ENCODE peak calls at places on chromosomes 3 and 15, in six cellular contexts. One of them, this sample, is unnamed.

GRCh38 chr15:48556159-48556897 is 89.2 kb downstream of the FBN1 start:
- DNase-seq in tibial artery: no peak
- DNase-seq in posterior cingulate gyrus: no peak
- DNase-seq in effector memory CD8-positive, alpha-beta T cell: no peak
- DNase-seq in occipital lobe: no peak
- DNase-seq in midbrain: no peak
- DNase-seq in this sample: no peak

GRCh38 chr15:54803139-54803808 is 393.5 kb downstream of the RSL24D1 start:
- DNase-seq in tibial artery: no peak
- DNase-seq in posterior cingulate gyrus: no peak
- DNase-seq in effector memory CD8-positive, alpha-beta T cell: no peak
- DNase-seq in occipital lobe: no peak
- DNase-seq in midbrain: peak; percentile 2
- DNase-seq in this sample: no peak

GRCh38 chr15:69141286-69141701 is 19.1 kb upstream of the GLCE start:
- DNase-seq in tibial artery: no peak
- DNase-seq in posterior cingulate gyrus: no peak
- DNase-seq in effector memory CD8-positive, alpha-beta T cell: no peak
- DNase-seq in occipital lobe: no peak
- DNase-seq in midbrain: no peak
- DNase-seq in this sample: no peak

GRCh38 chr15:82648257-82649103 is 1.3 kb upstream of the CPEB1 start:
- DNase-seq in tibial artery: no peak
- DNase-seq in posterior cingulate gyrus: peak; percentile 79
- DNase-seq in effector memory CD8-positive, alpha-beta T cell: no peak
- DNase-seq in occipital lobe: peak; percentile 21
- DNase-seq in midbrain: peak; percentile 18
- DNase-seq in this sample: no peak

GRCh38 chr3:29281265-29282228 is 676 bp downstream of the RBMS3 start:
- DNase-seq in tibial artery: no peak
- DNase-seq in posterior cingulate gyrus: no peak
- DNase-seq in effector memory CD8-positive, alpha-beta T cell: no peak
- DNase-seq in occipital lobe: no peak
- DNase-seq in midbrain: peak; percentile 6
- DNase-seq in this sample: no peak

GRCh38 chr3:139674585-139675260 is 3.0 kb downstream of the NMNAT3 start:
- DNase-seq in tibial artery: no peak
- DNase-seq in posterior cingulate gyrus: no peak
- DNase-seq in effector memory CD8-positive, alpha-beta T cell: no peak
- DNase-seq in occipital lobe: no peak
- DNase-seq in midbrain: no peak
- DNase-seq in this sample: no peak

GRCh38 chr3:133047980-133048379 is 9.8 kb downstream of the TMEM108 start:
- DNase-seq in tibial artery: no peak
- DNase-seq in posterior cingulate gyrus: no peak
- DNase-seq in effector memory CD8-positive, alpha-beta T cell: no peak
- DNase-seq in occipital lobe: no peak
- DNase-seq in midbrain: no peak
- DNase-seq in this sample: no peak

GRCh38 chr3:5231067-5231466 is 43.6 kb downstream of the EDEM1 start:
- DNase-seq in tibial artery: no peak
- DNase-seq in posterior cingulate gyrus: no peak
- DNase-seq in effector memory CD8-positive, alpha-beta T cell: no peak
- DNase-seq in occipital lobe: no peak
- DNase-seq in midbrain: no peak
- DNase-seq in this sample: no peak